ENCODE peak calls at places on chromosomes 12 and 14, in four cellular contexts. Q is left ventricle myocardium inferior, F is fibroblast of the conjunctiva, X is HFFc6. N is an unnamed sample.

GRCh38 chr12:47377414-47378221 is 297.9 kb upstream of the AMIGO2 start:
- DNase-seq in Q (peak), F (peak), X (peak), N (no peak)

GRCh38 chr14:32408018-32408417 is 78.9 kb downstream of the AKAP6 start:
- DNase-seq in Q (peak), F (no peak), X (no peak), N (no peak)

GRCh38 chr14:32078794-32079663 is 1.9 kb downstream of the ARHGAP5 start:
- DNase-seq in Q (no peak), F (no peak), X (peak), N (peak)

GRCh38 chr12:104699489-104700194 is 242.9 kb downstream of the CHST11 start:
- DNase-seq in Q (no peak), F (no peak), X (no peak), N (no peak)

GRCh38 chr14:47366006-47366405 is 309.4 kb downstream of the MDGA2 start:
- DNase-seq in Q (no peak), F (no peak), X (no peak), N (no peak)

GRCh38 chr12:4215862-4216541 is 57.6 kb upstream of the CCND2 start:
- DNase-seq in Q (no peak), F (no peak), X (no peak), N (no peak)

GRCh38 chr12:124888203-124888602 is 24.5 kb upstream of the SCARB1 start:
- DNase-seq in Q (no peak), F (no peak), X (no peak), N (no peak)

GRCh38 chr12:25787701-25788100 is 170.8 kb upstream of the RASSF8 start:
- DNase-seq in Q (no peak), F (no peak), X (no peak), N (no peak)

N was measured in NCI-H2029 treated with DMSO at 0.1 percent for 48 hours.